ENCODE peak calls at places on chromosomes 3 and 15, in ten cellular contexts. F, L, R, N, Q, T, C, P, I and O are unnamed samples.

GRCh38 chr3:39136533-39137434 is 16.6 kb downstream of the CSRNP1 start:
- DNase-seq in F (no peak), L (no peak), R (no peak), N (no peak), Q (no peak), T (no peak), C (no peak), P (no peak), I (no peak), O (peak)

GRCh38 chr3:177595789-177596188 is 398.5 kb upstream of the TBL1XR1 start:
- DNase-seq in F (no peak), L (peak), R (no peak), N (peak), Q (no peak), T (no peak), C (no peak), P (no peak), I (no peak), O (no peak)

GRCh38 chr3:14703128-14703750 is 28.3 kb downstream of the C3orf20 start:
- DNase-seq in F (no peak), L (no peak), R (no peak), N (no peak), Q (no peak), T (no peak), C (no peak), P (no peak), I (no peak), O (no peak)

GRCh38 chr3:16838561-16838960 is 46.2 kb upstream of the PLCL2 start:
- DNase-seq in F (no peak), L (no peak), R (no peak), N (no peak), Q (no peak), T (no peak), C (no peak), P (no peak), I (no peak), O (no peak)

GRCh38 chr3:43253294-43253693 is 33.0 kb upstream of the SNRK start:
- DNase-seq in F (no peak), L (no peak), R (no peak), N (no peak), Q (no peak), T (no peak), C (no peak), P (no peak), I (no peak), O (no peak)

GRCh38 chr15:65333863-65334262 is 29.4 kb downstream of the RNU5B-1 start:
- DNase-seq in F (no peak), L (no peak), R (no peak), N (no peak), Q (no peak), T (no peak), C (no peak), P (peak), I (no peak), O (no peak)

GRCh38 chr3:101701696-101702634 is 15.4 kb upstream of the RPL24 start:
- DNase-seq in F (no peak), L (no peak), R (no peak), N (no peak), Q (no peak), T (no peak), C (no peak), P (no peak), I (no peak), O (no peak)

GRCh38 chr3:24296441-24297205 is 198.0 kb downstream of the THRB start:
- DNase-seq in F (no peak), L (peak), R (no peak), N (no peak), Q (no peak), T (no peak), C (no peak), P (peak), I (no peak), O (no peak)

GRCh38 chr3:57948782-57949242 is 59.4 kb upstream of the FLNB start:
- DNase-seq in F (no peak), L (no peak), R (no peak), N (peak), Q (no peak), T (no peak), C (no peak), P (no peak), I (peak), O (no peak)

GRCh38 chr15:38795471-38796245 is 231.0 kb upstream of the RASGRP1 start:
- DNase-seq in F (no peak), L (peak), R (no peak), N (peak), Q (no peak), T (no peak), C (no peak), P (no peak), I (no peak), O (no peak)

GRCh38 chr3:64686446-64686908 is 1.3 kb downstream of the ADAMTS9 start:
- DNase-seq in F (peak), L (peak), R (peak), N (peak), Q (peak), T (no peak), C (peak), P (peak), I (no peak), O (peak)

GRCh38 chr3:61634678-61635077 is 73.3 kb downstream of the PTPRG start:
- DNase-seq in F (no peak), L (no peak), R (no peak), N (no peak), Q (no peak), T (no peak), C (no peak), P (no peak), I (no peak), O (no peak)

GRCh38 chr3:67017211-67017610 is 19.1 kb downstream of the KBTBD8 start:
- DNase-seq in F (no peak), L (peak), R (no peak), N (no peak), Q (no peak), T (no peak), C (no peak), P (no peak), I (no peak), O (no peak)

GRCh38 chr3:17278006-17278405 is 393.3 kb downstream of the PLCL2 start:
- DNase-seq in F (no peak), L (no peak), R (no peak), N (no peak), Q (no peak), T (no peak), C (no peak), P (no peak), I (no peak), O (no peak)

GRCh38 chr3:152307829-152308474 is 39.2 kb downstream of the MBNL1 start:
- DNase-seq in F (no peak), L (no peak), R (no peak), N (no peak), Q (no peak), T (no peak), C (no peak), P (peak), I (no peak), O (no peak)

GRCh38 chr3:41018841-41019240 is 180.5 kb upstream of the CTNNB1 start:
- DNase-seq in F (no peak), L (no peak), R (no peak), N (no peak), Q (no peak), T (no peak), C (no peak), P (no peak), I (no peak), O (no peak)

GRCh38 chr3:112681822-112682325 is 40.9 kb upstream of the CCDC80 start:
- DNase-seq in F (no peak), L (peak), R (no peak), N (peak), Q (no peak), T (no peak), C (no peak), P (no peak), I (no peak), O (no peak)

GRCh38 chr15:60134609-60135008 is 130.5 kb downstream of the FOXB1 start:
- DNase-seq in F (no peak), L (peak), R (no peak), N (no peak), Q (no peak), T (no peak), C (no peak), P (no peak), I (no peak), O (no peak)
- TF ChIP-seq CTCF in F (peak), L (peak), R (no peak), N (no peak), Q (no peak), T (peak), C (no peak), P (peak), I (no peak), O (no peak)

GRCh38 chr3:52297242-52298146 is 9.9 kb downstream of the GLYCTK start:
- DNase-seq in F (no peak), L (no peak), R (no peak), N (no peak), Q (no peak), T (no peak), C (peak), P (no peak), I (no peak), O (no peak)

GRCh38 chr3:52299247-52299657 is 11.6 kb downstream of the GLYCTK start:
- DNase-seq in F (no peak), L (no peak), R (no peak), N (no peak), Q (no peak), T (no peak), C (peak), P (peak), I (peak), O (no peak)

GRCh38 chr3:52299815-52300611 is 12.4 kb downstream of the GLYCTK start:
- DNase-seq in F (peak), L (peak), R (peak), N (peak), Q (no peak), T (no peak), C (peak), P (peak), I (peak), O (peak)

GRCh38 chr3:52295809-52296208 is 8.2 kb downstream of the GLYCTK start:
- DNase-seq in F (no peak), L (no peak), R (no peak), N (no peak), Q (no peak), T (no peak), C (peak), P (no peak), I (no peak), O (no peak)

GRCh38 chr3:52298147-52299098 is 10.8 kb downstream of the GLYCTK start:
- DNase-seq in F (no peak), L (peak), R (peak), N (no peak), Q (no peak), T (no peak), C (peak), P (peak), I (no peak), O (no peak)
- TF ChIP-seq CTCF in F (no peak), L (no peak), R (no peak), N (no peak), Q (no peak), T (no peak), C (no peak), P (peak), I (no peak), O (no peak)

DNA sequence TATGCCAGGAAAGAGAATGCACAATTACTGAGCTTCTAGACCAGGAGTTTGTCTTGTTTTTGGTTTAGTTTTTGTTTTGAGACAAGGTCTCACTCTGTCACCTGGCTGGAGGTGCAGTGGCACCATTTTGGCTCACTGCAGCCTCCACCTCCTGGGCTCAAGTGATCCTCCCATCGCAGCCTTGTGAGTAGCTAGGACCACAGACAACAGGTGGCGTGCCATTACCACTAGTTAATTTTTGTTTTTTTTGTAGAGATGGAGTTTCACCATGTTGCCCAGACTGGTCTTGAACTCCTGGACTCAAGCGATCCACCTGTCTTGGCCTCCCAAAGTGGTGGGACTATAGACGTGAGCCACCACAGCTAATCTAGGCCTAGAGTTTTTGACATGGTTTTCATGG is 104.4 kb upstream of the CCDC54 start:
- DNase-seq in F (no peak), L (no peak), R (no peak), N (no peak), Q (no peak), T (no peak), C (no peak), P (no peak), I (no peak), O (no peak)
- TF ChIP-seq CTCF in F (no peak), L (no peak), R (no peak), N (no peak), Q (no peak), T (no peak), C (no peak), P (no peak), I (no peak), O (no peak)

DNA sequence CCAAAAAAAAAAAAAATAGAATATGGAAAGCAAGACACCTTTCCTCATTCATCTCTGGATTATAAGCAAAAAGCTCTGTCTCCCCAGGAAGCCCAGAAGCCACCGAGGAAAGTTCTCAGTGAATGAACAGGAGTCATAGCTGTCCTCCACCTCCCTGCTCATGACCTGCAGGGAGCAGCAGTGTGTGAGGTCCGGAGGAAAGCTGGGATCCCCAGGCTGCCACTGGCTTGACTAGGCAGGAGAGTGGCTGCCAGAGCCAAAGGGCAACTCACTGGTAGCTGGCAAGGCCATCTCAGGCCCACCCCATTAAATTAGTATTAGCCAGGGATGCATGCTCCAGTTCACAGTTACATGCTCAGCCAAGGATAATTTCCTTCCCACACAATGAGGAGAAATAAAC is 191.6 kb upstream of the STT3B start:
- DNase-seq in F (no peak), L (no peak), R (peak), N (no peak), Q (no peak), T (no peak), C (no peak), P (peak), I (no peak), O (no peak)
- TF ChIP-seq CTCF in F (no peak), L (no peak), R (no peak), N (no peak), Q (no peak), T (peak), C (no peak), P (peak), I (no peak), O (peak)

GRCh38 chr3:141275973-141276372 is 44.3 kb downstream of the PXYLP1 start:
- DNase-seq in F (no peak), L (peak), R (no peak), N (no peak), Q (peak), T (no peak), C (no peak), P (no peak), I (no peak), O (no peak)
- TF ChIP-seq CTCF in F (peak), L (no peak), R (no peak), N (no peak), Q (no peak), T (no peak), C (no peak), P (no peak), I (no peak), O (no peak)

GRCh38 chr15:96893159-96893906 is 562.8 kb downstream of the NR2F2 start:
- DNase-seq in F (no peak), L (no peak), R (peak), N (no peak), Q (no peak), T (no peak), C (no peak), P (peak), I (peak), O (no peak)
- TF ChIP-seq CTCF in F (peak), L (no peak), R (peak), N (peak), Q (no peak), T (peak), C (peak), P (peak), I (peak), O (peak)

GRCh38 chr15:71115567-71116351 is 488 bp downstream of the THSD4 start:
- DNase-seq in F (peak), L (peak), R (peak), N (peak), Q (no peak), T (no peak), C (peak), P (peak), I (peak), O (no peak)

GRCh38 chr15:71112429-71112828 is 2.8 kb upstream of the THSD4 start:
- DNase-seq in F (no peak), L (peak), R (no peak), N (peak), Q (no peak), T (no peak), C (no peak), P (no peak), I (no peak), O (no peak)

GRCh38 chr15:71114887-71115566 is at the start of gene THSD4:
- DNase-seq in F (peak), L (peak), R (peak), N (peak), Q (no peak), T (no peak), C (peak), P (peak), I (peak), O (peak)

GRCh38 chr15:71116366-71116765 is 1.1 kb downstream of the THSD4 start:
- DNase-seq in F (no peak), L (peak), R (no peak), N (no peak), Q (no peak), T (no peak), C (no peak), P (peak), I (no peak), O (no peak)

DNA sequence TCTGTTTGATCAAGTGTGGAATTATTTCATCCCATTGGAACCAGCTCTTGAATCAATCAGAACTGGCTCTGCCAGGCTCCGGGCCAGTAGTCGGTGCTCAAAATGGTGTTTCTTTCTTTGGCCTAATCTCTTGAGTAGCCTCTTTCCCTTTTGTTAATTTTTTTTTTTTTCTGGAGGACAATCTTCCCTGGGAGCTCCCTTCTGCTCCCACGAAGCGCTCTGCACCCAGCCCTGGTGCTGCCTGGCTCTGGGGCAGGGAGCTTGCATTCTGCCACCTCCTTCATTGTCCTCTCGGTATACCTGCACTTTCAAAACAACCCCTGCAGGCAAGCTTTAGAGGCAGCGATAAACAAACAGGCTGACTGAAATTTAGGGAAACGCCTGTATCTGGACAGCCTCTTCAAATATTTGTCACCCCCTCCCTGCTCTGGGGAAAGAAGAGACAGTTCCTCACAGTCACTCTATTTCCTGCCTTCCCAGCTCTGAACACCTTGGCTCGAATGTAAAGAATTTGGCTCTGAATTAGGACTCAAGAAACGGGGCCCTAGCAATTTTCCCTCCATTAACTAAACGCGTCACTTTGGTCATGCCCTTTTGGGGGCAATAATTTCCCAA is 1.1 kb upstream of the THSD4 start:
- DNase-seq in F (no peak), L (no peak), R (no peak), N (no peak), Q (no peak), T (no peak), C (no peak), P (peak), I (no peak), O (no peak)
- TF ChIP-seq CTCF in F (no peak), L (no peak), R (no peak), N (no peak), Q (no peak), T (no peak), C (no peak), P (no peak), I (no peak), O (no peak)

DNA sequence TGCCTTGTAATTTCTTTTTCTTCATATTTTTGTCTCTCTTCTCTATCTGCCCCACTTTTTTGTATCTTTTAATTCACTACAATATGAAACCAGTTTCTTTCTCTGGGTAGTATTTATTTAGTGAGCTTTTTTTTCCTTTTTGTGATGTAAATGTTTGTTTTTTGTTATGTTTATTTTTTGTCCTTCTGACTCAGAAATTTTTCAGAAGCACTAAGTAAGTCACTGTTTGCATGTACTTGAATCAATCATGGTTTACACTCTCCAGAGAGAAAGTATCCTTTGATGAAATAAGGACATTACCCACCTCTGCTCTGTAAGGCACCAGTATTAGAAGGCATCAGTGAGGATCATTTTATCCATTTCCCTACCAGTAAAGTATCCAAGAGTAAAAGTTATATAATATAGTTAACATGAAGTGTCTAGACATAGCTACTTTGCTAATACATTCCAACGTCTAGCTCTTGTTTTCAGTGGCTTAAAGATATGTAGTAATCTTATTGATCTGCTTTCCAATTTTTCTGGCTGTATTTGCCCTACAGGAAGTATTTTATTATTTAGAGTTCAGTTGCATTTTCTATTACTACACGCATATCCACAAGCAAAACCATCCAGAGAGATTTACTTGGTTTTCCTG is 25.4 kb downstream of the FILIP1L start:
- DNase-seq in F (no peak), L (no peak), R (no peak), N (no peak), Q (no peak), T (no peak), C (no peak), P (no peak), I (no peak), O (no peak)
- TF ChIP-seq CTCF in F (no peak), L (no peak), R (no peak), N (no peak), Q (no peak), T (no peak), C (no peak), P (no peak), I (no peak), O (no peak)